ENCODE peak calls at places on chromosomes 4 and X, in seven cellular contexts. Z is lung, P is right lobe of liver, U is Karpas-422, D is gastrocnemius medialis, N is A549, M is MM.1S. T is an unnamed sample. For H3K9me3, the result is how much of the 10 kb centered on the place peaks cover.

GRCh38 chrX:134599173-134599914 is 58.9 kb downstream of the PLAC1 start:
- DNase-seq in U (no peak), Z (no peak), D (peak), M (no peak), N (no peak), P (no peak), T (no peak)

GRCh38 chrX:80206647-80207046 is 192.1 kb downstream of the TBX22 start:
- DNase-seq in N (no peak), D (no peak), Z (no peak), U (no peak), M (no peak), P (no peak), T (no peak)

GRCh38 chr4:52244103-52244772 is 193.1 kb downstream of the SPATA18 start:
- DNase-seq in U (no peak), N (no peak), P (no peak), M (no peak), Z (no peak), D (no peak), T (no peak)

GRCh38 chr4:80062527-80062926 is 10.5 kb downstream of the ANTXR2 start:
- DNase-seq in Z (no peak), M (no peak), P (no peak), D (no peak), U (no peak), N (no peak), T (no peak)

GRCh38 chrX:117957128-117957527 is 159.5 kb downstream of the KLHL13 start:
- DNase-seq in Z (no peak), U (no peak), N (no peak), D (no peak), M (no peak), P (no peak), T (no peak)

GRCh38 chr4:80306255-80306654 is 29.3 kb upstream of the CFAP299 start:
- DNase-seq in M (no peak), U (no peak), P (no peak), Z (no peak), N (no peak), D (no peak), T (no peak)

GRCh38 chr4:94635172-94635571 is 122.6 kb upstream of the BMPR1B start:
- DNase-seq in Z (no peak), D (no peak), N (no peak), M (no peak), P (no peak), U (no peak), T (no peak)

GRCh38 chrX:74527344-74527743 is 87.1 kb downstream of the RLIM start:
- DNase-seq in D (no peak), N (no peak), Z (no peak), U (no peak), M (no peak), P (no peak), T (no peak)

GRCh38 chrX:70445876-70446275 is 1.2 kb downstream of the DLG3 start:
- DNase-seq in D (no peak), N (no peak), M (no peak), Z (no peak), U (peak), P (no peak), T (no peak)

GRCh38 chr4:11857881-11858280 is 429.2 kb upstream of the HS3ST1 start:
- DNase-seq in M (no peak), D (no peak), U (no peak), Z (no peak), P (no peak), N (no peak), T (no peak)
- H3K9me3 ChIP-seq in M (under half), D (under half), U (under half), Z (under half), P (under half), N (under half), T (under half)

GRCh38 chr4:82371398-82371972 is 2.3 kb downstream of the HNRNPD start:
- DNase-seq in N (no peak), D (no peak), P (no peak), U (no peak), Z (no peak), M (no peak), T (no peak)
- H3K4me3 ChIP-seq in N (peak), D (peak), P (peak), U (peak), Z (peak), M (peak), T (peak)

DNA sequence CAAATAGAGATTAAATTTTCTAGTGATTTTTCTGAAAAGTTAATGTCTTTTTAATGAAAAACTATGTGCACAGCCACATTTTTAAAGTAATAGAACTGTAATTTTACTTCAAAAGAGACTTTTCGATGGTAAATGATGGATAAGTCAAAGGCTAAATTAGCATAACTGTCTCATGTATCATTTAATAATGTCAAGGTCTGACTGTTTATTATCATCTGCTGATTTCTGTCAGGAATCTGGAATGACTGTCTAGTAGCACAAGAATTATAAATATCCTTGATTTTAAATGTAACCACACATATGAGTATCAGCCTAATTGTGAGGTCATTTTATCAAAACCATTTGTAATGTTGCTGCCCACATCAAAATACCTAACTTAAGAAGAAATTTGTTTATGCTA is 333.8 kb downstream of the EPHA5 start:
- DNase-seq in D (no peak), M (no peak), P (no peak), Z (no peak), N (no peak), U (no peak), T (no peak)
- H3K9me3 ChIP-seq in D (under half), M (under half), P (under half), Z (under half), N (under half), U (under half), T (under half)

GRCh38 chr4:47749858-47750257 is 88.0 kb downstream of the CORIN start:
- DNase-seq in Z (no peak), P (no peak), M (no peak), D (no peak), N (no peak), U (no peak), T (no peak)

GRCh38 chr4:47747846-47748494 is 89.9 kb downstream of the CORIN start:
- DNase-seq in Z (no peak), U (no peak), N (no peak), D (no peak), P (no peak), M (no peak), T (no peak)

GRCh38 chr4:47752214-47752613 is 85.7 kb downstream of the CORIN start:
- DNase-seq in M (no peak), N (no peak), P (no peak), U (no peak), D (no peak), Z (no peak), T (no peak)

GRCh38 chr4:47746122-47746521 is 91.7 kb downstream of the CORIN start:
- DNase-seq in U (no peak), Z (no peak), M (no peak), D (no peak), N (no peak), P (no peak), T (no peak)

GRCh38 chr4:47750771-47751170 is 87.1 kb downstream of the CORIN start:
- DNase-seq in Z (no peak), D (no peak), M (no peak), N (no peak), P (no peak), U (no peak), T (no peak)
- H3K4me3 ChIP-seq in Z (no peak), D (no peak), M (no peak), N (no peak), P (no peak), U (no peak), T (no peak)

DNA sequence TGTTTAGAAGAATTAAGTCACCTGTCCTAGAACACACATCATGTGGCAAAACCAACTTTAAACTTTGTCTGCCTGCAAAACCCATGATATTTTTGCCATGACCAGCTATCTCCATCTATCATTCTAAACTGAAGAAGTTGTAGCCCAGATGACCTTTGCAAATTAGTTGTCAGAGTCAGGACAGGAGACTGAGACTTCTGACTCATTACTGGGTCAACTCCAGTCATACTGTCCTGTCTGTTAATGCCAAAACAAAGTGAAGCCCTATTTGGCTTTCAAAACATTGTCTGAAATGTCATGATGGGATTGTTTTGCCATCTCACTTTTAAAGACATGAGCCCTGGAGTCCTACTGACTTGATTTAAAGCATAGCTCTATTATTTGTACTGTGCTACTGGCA is 365.7 kb upstream of the CPEB2 start:
- DNase-seq in N (no peak), Z (no peak), U (no peak), P (no peak), D (no peak), M (no peak), T (no peak)
- H3K9me3 ChIP-seq in N (under half), Z (under half), U (under half), P (under half), D (under half), M (under half), T (under half)